ENCODE peak calls at places on chromosomes 4 and X, in nine cellular contexts. L is A549, F is sigmoid colon, X is tibial nerve, G is ovary, V is esophagus muscularis mucosa, H is SK-N-SH, Y is GM12878, U is stomach. M is an unnamed sample.

GRCh38 chrX:100625985-100626491 is 10.6 kb downstream of the TSPAN6 start:
- DNase-seq in U (no peak), L (no peak), Y (peak; percentile 66), X (no peak), F (no peak), G (no peak), V (no peak), H (no peak), M (no peak)

GRCh38 chr4:164307262-164307661 is 446.7 kb upstream of the SMIM31 start:
- DNase-seq in F (no peak), Y (no peak), X (no peak), U (no peak), V (no peak), H (no peak), L (no peak), G (no peak), M (no peak)

GRCh38 chrX:85288992-85289723 is 45.4 kb downstream of the ZNF711 start:
- DNase-seq in Y (no peak), G (no peak), V (no peak), L (no peak), U (no peak), H (no peak), X (no peak), F (no peak), M (no peak)

GRCh38 chrX:17692709-17693346 is 44.5 kb upstream of the SCML1 start:
- DNase-seq in Y (no peak), U (no peak), V (no peak), L (no peak), X (no peak), F (no peak), H (no peak), G (no peak), M (no peak)

GRCh38 chrX:82556588-82556987 is 951.5 kb upstream of the POU3F4 start:
- DNase-seq in G (no peak), X (no peak), H (no peak), L (no peak), U (no peak), V (no peak), Y (no peak), F (no peak), M (no peak)

GRCh38 chr4:17437396-17437795 is 74.5 kb downstream of the QDPR start:
- DNase-seq in F (no peak), U (no peak), Y (no peak), H (no peak), G (no peak), V (no peak), L (no peak), X (no peak), M (no peak)

GRCh38 chrX:153694687-153695270 is 7.1 kb downstream of the SLC6A8 start:
- DNase-seq in H (no peak), V (no peak), Y (no peak), U (no peak), X (no peak), F (no peak), G (no peak), L (no peak), M (no peak)

GRCh38 chrX:45775462-45775861 is 574.8 kb upstream of the DIPK2B start:
- DNase-seq in L (peak; percentile 49), V (no peak), G (no peak), F (no peak), Y (no peak), U (no peak), H (no peak), X (no peak), M (no peak)

GRCh38 chrX:108165349-108166111 is 74.0 kb downstream of the ATG4A start:
- DNase-seq in F (no peak), G (no peak), Y (no peak), U (peak; percentile 32), H (peak; percentile 19), X (no peak), V (no peak), L (peak; percentile 54), M (no peak)
- TF ChIP-seq CTCF in F (no peak), G (no peak), Y (peak; percentile 9), U (no peak), H (peak; percentile 58), X (no peak), V (peak; percentile 44), L (peak; percentile 45), M (no peak)

GRCh38 chr4:74006009-74006476 is 7.6 kb upstream of the CXCL5 start:
- DNase-seq in F (no peak), Y (no peak), L (peak; percentile 37), X (no peak), G (no peak), U (no peak), V (no peak), H (no peak), M (no peak)
- TF ChIP-seq EP300 in F (no peak), Y (no peak), L (no peak), X (peak; percentile 40), G (no peak), U (no peak), V (no peak), H (no peak), M (no peak)

GRCh38 chr4:19728773-19729172 is 522.9 kb upstream of the SLIT2 start:
- DNase-seq in L (no peak), X (no peak), V (no peak), H (no peak), Y (no peak), F (no peak), G (no peak), U (no peak), M (no peak)
- TF ChIP-seq CTCF in L (no peak), X (no peak), V (no peak), H (no peak), Y (no peak), F (no peak), G (no peak), U (no peak), M (no peak)

DNA sequence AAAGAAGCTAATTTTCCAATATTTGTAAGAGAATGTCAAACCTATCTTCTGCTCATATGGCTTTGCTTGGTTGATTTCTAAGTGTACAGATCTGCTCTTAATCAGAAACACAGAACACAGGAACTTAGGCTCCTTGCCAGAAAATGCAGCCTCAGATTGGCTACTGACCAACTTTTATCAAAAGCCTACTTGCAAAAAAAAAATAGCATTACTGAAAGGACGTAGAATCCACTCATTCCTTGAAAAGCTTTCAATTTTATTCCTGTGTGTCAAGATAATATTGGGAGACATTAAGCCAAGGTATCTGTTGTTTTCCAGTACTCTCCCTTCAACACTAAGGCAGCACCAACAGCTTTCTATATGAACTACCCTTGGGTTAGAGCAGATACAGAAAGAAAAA is 127.6 kb upstream of the INTU start:
- DNase-seq in Y (no peak), X (peak; percentile 16), V (no peak), U (peak; percentile 61), H (peak; percentile 4), L (no peak), G (no peak), F (no peak), M (no peak)
- TF ChIP-seq EP300 in Y (no peak), X (no peak), V (no peak), U (no peak), H (no peak), L (no peak), G (no peak), F (no peak), M (no peak)

GRCh38 chrX:65999029-65999562 is 40.8 kb downstream of the VSIG4 start:
- DNase-seq in Y (no peak), L (no peak), H (no peak), U (no peak), F (no peak), X (no peak), G (no peak), V (no peak), M (no peak)
- TF ChIP-seq CTCF in Y (no peak), L (no peak), H (no peak), U (no peak), F (no peak), X (no peak), G (no peak), V (no peak), M (no peak)

DNA sequence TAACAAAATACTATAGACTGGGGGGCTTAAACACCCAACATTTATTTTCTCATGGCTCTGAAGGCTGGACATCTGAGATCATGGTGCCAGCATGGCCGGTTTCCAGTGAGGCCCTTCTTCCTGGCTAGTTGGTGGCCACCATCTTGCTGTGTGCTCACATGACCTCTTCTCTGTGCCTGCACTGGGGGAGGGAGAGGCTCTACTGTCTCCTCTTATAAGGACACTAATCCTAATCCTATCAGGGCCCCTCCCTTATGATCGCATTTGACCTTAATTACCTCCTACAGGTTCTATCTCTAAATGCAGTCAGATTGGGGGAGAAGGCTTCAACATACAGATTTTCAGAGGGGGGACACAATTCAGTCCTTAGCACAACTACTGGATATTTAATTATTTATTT is 12.7 kb downstream of the CC2D2A start:
- DNase-seq in L (no peak), Y (no peak), X (no peak), V (no peak), F (no peak), H (no peak), U (no peak), G (no peak), M (no peak)
- TF ChIP-seq EP300 in L (no peak), Y (no peak), X (no peak), V (no peak), F (no peak), H (no peak), U (no peak), G (no peak), M (no peak)

DNA sequence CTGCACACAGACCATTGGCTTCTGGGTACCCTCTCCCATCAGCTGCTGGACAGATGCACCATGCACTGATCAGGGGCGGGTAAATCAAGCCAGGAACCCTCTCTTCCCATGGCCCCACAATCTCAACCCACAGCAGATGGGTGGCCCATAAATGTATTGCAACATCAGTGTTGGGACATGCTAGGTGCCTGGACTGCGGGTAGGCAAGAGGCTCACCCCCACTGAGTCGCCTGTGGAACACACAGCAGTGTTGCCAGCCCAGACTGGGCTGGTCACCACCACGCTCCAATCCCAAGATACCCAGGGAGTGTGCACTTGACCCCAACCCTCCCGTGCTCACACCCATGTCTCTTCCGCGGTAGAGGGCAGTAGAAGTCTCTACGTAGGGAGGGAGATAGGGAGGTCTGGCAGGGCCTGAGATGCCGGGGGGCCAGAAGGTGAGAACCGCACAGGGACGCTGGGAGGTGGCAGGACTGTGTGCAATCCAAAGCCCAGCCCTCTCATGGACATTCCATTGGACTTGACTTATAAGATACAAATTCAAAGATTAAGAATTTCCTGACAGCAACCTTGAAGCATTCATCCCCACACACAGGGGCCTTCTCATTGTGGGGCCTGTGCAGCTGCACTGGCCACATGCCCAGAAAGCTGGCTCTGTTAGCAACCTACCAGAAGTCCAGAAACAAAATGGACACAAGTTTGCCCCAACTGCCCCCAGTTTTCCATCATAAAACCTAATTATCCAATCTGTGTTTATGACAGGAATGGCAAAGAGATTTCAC is 183.7 kb downstream of the NSUN7 start:
- DNase-seq in Y (no peak), X (no peak), U (no peak), V (no peak), G (no peak), F (no peak), H (peak; percentile 20), L (no peak), M (no peak)
- TF ChIP-seq CTCF in Y (no peak), X (no peak), U (no peak), V (no peak), G (no peak), F (no peak), H (no peak), L (no peak), M (no peak)

M was measured in suprapubic skin.